ENCODE peak calls at places on chromosomes 5 and 9, in six cellular contexts. One of them, this sample, is unnamed. For H3K4me1, the result is how much of the 10 kb centered on the place peaks cover.

GRCh38 chr5:113230711-113231652 is 203.8 kb downstream of the TSSK1B start:
- DNase-seq in foreskin keratinocyte: peak
- DNase-seq in esophagus squamous epithelium: no peak
- DNase-seq in cardiac muscle cell: no peak
- DNase-seq in RWPE2: no peak
- DNase-seq in uterus: no peak
- DNase-seq in this sample: no peak

GRCh38 chr5:93022770-93023169 is 558.2 kb downstream of the NR2F1-AS1 start:
- DNase-seq in foreskin keratinocyte: no peak
- DNase-seq in cardiac muscle cell: no peak
- DNase-seq in RWPE2: no peak
- DNase-seq in uterus: no peak
- DNase-seq in esophagus squamous epithelium: no peak
- DNase-seq in this sample: no peak

GRCh38 chr5:108696407-108696806 is 51.3 kb upstream of the FER start:
- DNase-seq in RWPE2: no peak
- DNase-seq in cardiac muscle cell: no peak
- DNase-seq in foreskin keratinocyte: no peak
- DNase-seq in uterus: no peak
- DNase-seq in esophagus squamous epithelium: no peak
- DNase-seq in this sample: no peak

GRCh38 chr9:69885474-69885929 is 64.9 kb downstream of the CFAP95 start:
- DNase-seq in cardiac muscle cell: no peak
- DNase-seq in foreskin keratinocyte: peak
- DNase-seq in RWPE2: no peak
- DNase-seq in uterus: no peak
- DNase-seq in esophagus squamous epithelium: no peak
- DNase-seq in this sample: no peak

GRCh38 chr5:141373673-141374317 is at the start of gene PCDHGA6:
- DNase-seq in cardiac muscle cell: no peak
- DNase-seq in esophagus squamous epithelium: no peak
- DNase-seq in RWPE2: no peak
- DNase-seq in uterus: no peak
- DNase-seq in foreskin keratinocyte: no peak
- DNase-seq in this sample: no peak

GRCh38 chr9:33867747-33868429 is 50.9 kb downstream of the UBE2R2 start:
- DNase-seq in cardiac muscle cell: no peak
- DNase-seq in RWPE2: no peak
- DNase-seq in uterus: peak
- DNase-seq in foreskin keratinocyte: no peak
- DNase-seq in esophagus squamous epithelium: no peak
- DNase-seq in this sample: no peak

GRCh38 chr5:50958852-50959457 is 292.5 kb downstream of the PARP8 start:
- DNase-seq in esophagus squamous epithelium: no peak
- DNase-seq in RWPE2: no peak
- DNase-seq in uterus: no peak
- DNase-seq in cardiac muscle cell: peak
- DNase-seq in foreskin keratinocyte: peak
- DNase-seq in this sample: peak

GRCh38 chr9:11233693-11234092 is 620.9 kb upstream of the PTPRD start:
- DNase-seq in RWPE2: no peak
- DNase-seq in cardiac muscle cell: no peak
- DNase-seq in foreskin keratinocyte: no peak
- DNase-seq in uterus: no peak
- DNase-seq in esophagus squamous epithelium: no peak
- DNase-seq in this sample: no peak

GRCh38 chr9:138046641-138047301 is 169.2 kb downstream of the CACNA1B start:
- DNase-seq in RWPE2: peak
- DNase-seq in esophagus squamous epithelium: no peak
- DNase-seq in foreskin keratinocyte: no peak
- DNase-seq in cardiac muscle cell: no peak
- DNase-seq in uterus: no peak
- DNase-seq in this sample: no peak

GRCh38 chr5:140220032-140220697 is 45.2 kb downstream of the CYSTM1 start:
- DNase-seq in RWPE2: no peak
- DNase-seq in cardiac muscle cell: no peak
- DNase-seq in uterus: no peak
- DNase-seq in esophagus squamous epithelium: no peak
- DNase-seq in foreskin keratinocyte: peak
- DNase-seq in this sample: no peak

GRCh38 chr5:125298258-125298657 is 551.8 kb upstream of the ZNF608 start:
- DNase-seq in uterus: no peak
- DNase-seq in esophagus squamous epithelium: no peak
- DNase-seq in foreskin keratinocyte: peak
- DNase-seq in cardiac muscle cell: no peak
- DNase-seq in RWPE2: no peak
- DNase-seq in this sample: no peak

GRCh38 chr9:19161257-19162025 is 34.1 kb upstream of the PLIN2 start:
- DNase-seq in RWPE2: peak
- DNase-seq in uterus: peak
- DNase-seq in cardiac muscle cell: no peak
- DNase-seq in esophagus squamous epithelium: no peak
- DNase-seq in foreskin keratinocyte: peak
- DNase-seq in this sample: peak

GRCh38 chr9:129558551-129559505 is 62.1 kb downstream of the C9orf50 start:
- DNase-seq in RWPE2: no peak
- DNase-seq in esophagus squamous epithelium: no peak
- DNase-seq in foreskin keratinocyte: no peak
- DNase-seq in cardiac muscle cell: peak
- DNase-seq in uterus: no peak
- DNase-seq in this sample: no peak

GRCh38 chr5:479566-480319 is 36.8 kb downstream of the EXOC3 start:
- DNase-seq in RWPE2: no peak
- DNase-seq in foreskin keratinocyte: no peak
- DNase-seq in uterus: no peak
- DNase-seq in esophagus squamous epithelium: no peak
- DNase-seq in cardiac muscle cell: no peak
- DNase-seq in this sample: no peak

GRCh38 chr5:69450116-69450515 is 35.2 kb downstream of the MARVELD2 start:
- DNase-seq in RWPE2: no peak
- DNase-seq in esophagus squamous epithelium: no peak
- DNase-seq in foreskin keratinocyte: peak
- DNase-seq in uterus: no peak
- DNase-seq in cardiac muscle cell: no peak
- DNase-seq in this sample: no peak

GRCh38 chr5:178587793-178588611 is 2.2 kb downstream of the COL23A1 start:
- DNase-seq in cardiac muscle cell: peak
- DNase-seq in RWPE2: no peak
- DNase-seq in esophagus squamous epithelium: no peak
- DNase-seq in foreskin keratinocyte: no peak
- DNase-seq in uterus: no peak
- DNase-seq in this sample: no peak

DNA sequence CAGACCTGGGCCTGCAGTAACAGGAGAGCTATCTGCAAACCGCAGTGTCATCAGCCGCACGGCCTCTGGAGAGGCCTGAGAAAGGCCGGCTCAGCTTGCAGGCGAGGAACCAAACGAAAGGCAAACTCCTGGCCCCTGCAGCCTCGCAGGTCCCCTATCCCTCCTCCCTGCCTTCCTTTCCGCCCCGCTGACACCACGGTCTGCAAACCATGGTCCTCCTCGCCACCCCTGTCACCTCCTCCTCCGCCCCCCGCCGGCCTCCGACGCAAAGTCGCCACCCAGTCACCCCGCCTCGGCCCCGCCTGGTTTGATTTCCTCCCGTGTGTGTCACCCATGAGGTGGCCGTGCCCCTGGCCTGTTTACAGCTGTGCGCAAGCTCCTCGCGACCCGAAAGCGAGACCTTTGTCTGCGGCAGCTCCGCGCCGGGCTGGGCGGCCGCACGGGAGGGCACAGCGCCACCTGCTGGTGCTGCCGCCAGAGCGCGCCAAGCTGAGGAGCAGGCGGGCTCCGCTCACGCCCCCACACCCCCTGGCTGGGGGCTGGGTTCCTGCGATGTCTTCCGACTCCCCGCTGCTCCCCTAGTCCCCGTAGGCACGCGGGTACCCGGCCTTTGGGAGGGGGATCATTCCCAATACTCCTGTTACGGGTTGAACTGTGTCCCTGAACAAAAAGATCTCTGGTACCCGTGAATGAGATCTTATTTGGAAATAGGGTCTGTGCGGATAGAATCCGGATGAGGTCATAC is 19.4 kb downstream of the GBGT1 start:
- DNase-seq in foreskin keratinocyte: no peak
- DNase-seq in esophagus squamous epithelium: peak
- DNase-seq in cardiac muscle cell: peak
- DNase-seq in RWPE2: peak
- DNase-seq in uterus: peak
- DNase-seq in this sample: peak
- H3K4me1 ChIP-seq in foreskin keratinocyte: under half
- H3K4me1 ChIP-seq in esophagus squamous epithelium: half or more
- H3K4me1 ChIP-seq in cardiac muscle cell: under half
- H3K4me1 ChIP-seq in RWPE2: under half
- H3K4me1 ChIP-seq in uterus: under half
- H3K4me1 ChIP-seq in this sample: half or more

DNA sequence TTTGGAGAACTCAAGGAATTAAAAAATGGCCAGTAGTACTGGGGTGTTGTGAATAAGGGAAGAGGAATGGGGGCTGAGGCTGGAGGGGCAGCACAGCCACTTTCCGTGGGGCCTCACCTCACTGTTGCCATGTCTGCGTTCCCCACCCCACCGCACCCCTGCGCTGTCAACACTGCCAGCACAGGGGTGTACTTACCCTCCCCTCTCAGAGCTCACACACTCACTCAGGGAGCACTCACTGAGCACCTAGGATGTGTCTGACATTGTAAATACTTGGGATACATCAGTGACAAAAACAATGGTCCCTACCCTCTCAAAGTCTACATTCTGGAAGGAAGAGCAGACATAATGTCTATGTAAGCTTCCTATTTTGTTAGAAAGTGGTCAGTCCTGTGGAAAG is 3.4 kb upstream of the RPS14 start:
- DNase-seq in cardiac muscle cell: no peak
- DNase-seq in esophagus squamous epithelium: no peak
- DNase-seq in foreskin keratinocyte: no peak
- DNase-seq in RWPE2: no peak
- DNase-seq in uterus: no peak
- DNase-seq in this sample: no peak
- H3K4me1 ChIP-seq in cardiac muscle cell: under half
- H3K4me1 ChIP-seq in esophagus squamous epithelium: under half
- H3K4me1 ChIP-seq in foreskin keratinocyte: under half
- H3K4me1 ChIP-seq in RWPE2: under half
- H3K4me1 ChIP-seq in uterus: under half
- H3K4me1 ChIP-seq in this sample: under half

GRCh38 chr5:151068571-151069197 is 12.2 kb downstream of the TNIP1 start:
- DNase-seq in esophagus squamous epithelium: no peak
- DNase-seq in foreskin keratinocyte: no peak
- DNase-seq in cardiac muscle cell: no peak
- DNase-seq in RWPE2: no peak
- DNase-seq in uterus: no peak
- DNase-seq in this sample: no peak

GRCh38 chr5:151070449-151070848 is 10.4 kb downstream of the TNIP1 start:
- DNase-seq in uterus: no peak
- DNase-seq in cardiac muscle cell: no peak
- DNase-seq in foreskin keratinocyte: no peak
- DNase-seq in esophagus squamous epithelium: no peak
- DNase-seq in RWPE2: no peak
- DNase-seq in this sample: no peak

GRCh38 chr5:151073280-151073679 is 7.6 kb downstream of the TNIP1 start:
- DNase-seq in foreskin keratinocyte: no peak
- DNase-seq in esophagus squamous epithelium: no peak
- DNase-seq in uterus: no peak
- DNase-seq in cardiac muscle cell: no peak
- DNase-seq in RWPE2: no peak
- DNase-seq in this sample: no peak

GRCh38 chr5:151072234-151073025 is 8.4 kb downstream of the TNIP1 start:
- DNase-seq in uterus: no peak
- DNase-seq in cardiac muscle cell: no peak
- DNase-seq in esophagus squamous epithelium: no peak
- DNase-seq in RWPE2: no peak
- DNase-seq in foreskin keratinocyte: peak
- DNase-seq in this sample: no peak

DNA sequence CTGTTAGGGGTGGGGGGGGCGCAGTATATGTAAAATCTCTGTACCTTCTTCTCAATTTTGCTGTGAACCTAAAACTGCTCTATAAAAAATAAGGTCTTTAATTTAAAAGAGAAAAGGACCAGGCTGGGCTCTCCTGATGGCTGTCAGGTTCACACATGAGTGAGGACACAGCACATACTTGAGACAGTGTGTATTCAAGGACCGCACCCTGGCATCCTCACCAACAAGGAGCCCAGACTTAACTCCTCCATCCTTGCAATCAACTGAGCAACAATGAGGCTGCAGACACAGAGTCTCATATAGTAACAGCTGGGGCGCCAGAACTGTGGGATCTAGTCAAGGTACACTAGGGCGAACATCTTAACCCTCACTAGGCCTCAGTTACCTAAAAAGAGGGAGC is 9.8 kb downstream of the TNIP1 start:
- DNase-seq in cardiac muscle cell: no peak
- DNase-seq in uterus: no peak
- DNase-seq in foreskin keratinocyte: no peak
- DNase-seq in RWPE2: no peak
- DNase-seq in esophagus squamous epithelium: no peak
- DNase-seq in this sample: no peak
- H3K4me1 ChIP-seq in cardiac muscle cell: under half
- H3K4me1 ChIP-seq in uterus: under half
- H3K4me1 ChIP-seq in foreskin keratinocyte: under half
- H3K4me1 ChIP-seq in RWPE2: under half
- H3K4me1 ChIP-seq in esophagus squamous epithelium: under half
- H3K4me1 ChIP-seq in this sample: half or more

GRCh38 chr5:111385970-111386831 is 126.1 kb downstream of the STARD4 start:
- DNase-seq in uterus: no peak
- DNase-seq in foreskin keratinocyte: no peak
- DNase-seq in cardiac muscle cell: no peak
- DNase-seq in RWPE2: no peak
- DNase-seq in esophagus squamous epithelium: no peak
- DNase-seq in this sample: no peak
- H3K4me1 ChIP-seq in uterus: under half
- H3K4me1 ChIP-seq in foreskin keratinocyte: under half
- H3K4me1 ChIP-seq in cardiac muscle cell: under half
- H3K4me1 ChIP-seq in RWPE2: under half
- H3K4me1 ChIP-seq in esophagus squamous epithelium: under half
- H3K4me1 ChIP-seq in this sample: under half